ENCODE peak calls at places on chromosomes 12 and 14, in nine cellular contexts. I, B, P, W, A, O, Z, C and T are unnamed samples.

GRCh38 chr12:116152268-116152667 is 125.2 kb downstream of the MED13L start:
- DNase-seq in I (no peak), B (peak), C (no peak), O (no peak), Z (no peak), P (no peak), W (no peak), A (peak), T (no peak)

GRCh38 chr14:100400115-100400514 is 77.0 kb downstream of the SLC25A47 start:
- DNase-seq in P (no peak), C (no peak), A (no peak), Z (no peak), B (no peak), O (no peak), I (peak), W (peak), T (no peak)

GRCh38 chr12:42090899-42091298 is 53.8 kb downstream of the GXYLT1 start:
- DNase-seq in O (no peak), P (no peak), B (peak), A (peak), W (no peak), Z (no peak), C (no peak), I (no peak), T (no peak)

GRCh38 chr12:13962699-13963098 is 18.7 kb downstream of the GRIN2B start:
- DNase-seq in P (no peak), Z (peak), B (peak), C (no peak), O (no peak), A (no peak), W (no peak), I (no peak), T (no peak)

GRCh38 chr12:123937707-123938600 is 34.7 kb downstream of the CCDC92 start:
- DNase-seq in O (no peak), C (no peak), W (no peak), P (peak), I (no peak), Z (no peak), B (no peak), A (no peak), T (no peak)

GRCh38 chr12:132322206-132323132 is 6.9 kb downstream of the GALNT9 start:
- DNase-seq in B (no peak), A (no peak), O (no peak), Z (no peak), P (no peak), W (no peak), I (peak), C (peak), T (no peak)

GRCh38 chr14:100383727-100384158 is 60.6 kb downstream of the SLC25A47 start:
- DNase-seq in Z (peak), P (peak), C (no peak), B (peak), O (peak), A (no peak), I (peak), W (peak), T (peak)

GRCh38 chr12:67710582-67710981 is 62.0 kb downstream of the DYRK2 start:
- DNase-seq in I (peak), A (no peak), Z (peak), P (no peak), C (no peak), W (peak), O (peak), B (peak), T (no peak)

GRCh38 chr12:1670815-1671268 is 20.0 kb upstream of the ADIPOR2 start:
- DNase-seq in A (no peak), W (no peak), O (no peak), Z (no peak), I (no peak), C (no peak), P (no peak), B (no peak), T (peak)

GRCh38 chr12:95553202-95553943 is 2.1 kb upstream of the USP44 start:
- DNase-seq in I (no peak), C (no peak), Z (no peak), A (no peak), O (no peak), W (no peak), B (no peak), P (no peak), T (no peak)

GRCh38 chr14:103520269-103520656 is 2.4 kb downstream of the CKB start:
- DNase-seq in C (peak), O (no peak), B (no peak), Z (no peak), I (peak), A (no peak), W (no peak), P (no peak), T (peak)
- H3K4me3 ChIP-seq in C (no peak), O (peak), B (no peak), Z (no peak), I (peak), A (no peak), W (peak), P (no peak), T (no peak)

GRCh38 chr12:31570880-31571279 is 20.1 kb downstream of the DENND5B start:
- DNase-seq in I (no peak), Z (no peak), W (no peak), P (no peak), O (no peak), B (no peak), C (no peak), A (no peak), T (no peak)
- H3K4me3 ChIP-seq in I (no peak), Z (no peak), W (no peak), P (no peak), O (no peak), B (no peak), C (no peak), A (peak), T (no peak)

GRCh38 chr14:61670576-61670975 is 24.7 kb upstream of the HIF1A start:
- DNase-seq in O (no peak), B (no peak), W (no peak), I (no peak), A (no peak), C (no peak), Z (no peak), P (no peak), T (no peak)
- H3K4me3 ChIP-seq in O (no peak), B (no peak), W (no peak), I (no peak), A (no peak), C (no peak), Z (no peak), P (no peak), T (no peak)

GRCh38 chr14:104871145-104871655 is 6.1 kb downstream of the CEP170B start:
- DNase-seq in I (no peak), A (no peak), B (no peak), O (no peak), C (no peak), W (no peak), Z (no peak), P (no peak), T (no peak)

GRCh38 chr14:104870368-104871144 is 5.5 kb downstream of the CEP170B start:
- DNase-seq in I (peak), O (no peak), P (peak), C (no peak), Z (peak), A (no peak), B (peak), W (peak), T (no peak)

GRCh38 chr14:104873380-104874055 is 8.4 kb downstream of the CEP170B start:
- DNase-seq in C (no peak), I (peak), O (no peak), A (no peak), P (no peak), Z (no peak), W (no peak), B (peak), T (no peak)

GRCh38 chr14:104872469-104873341 is 7.6 kb downstream of the CEP170B start:
- DNase-seq in C (no peak), I (peak), P (no peak), B (peak), Z (no peak), A (no peak), W (peak), O (peak), T (no peak)

DNA sequence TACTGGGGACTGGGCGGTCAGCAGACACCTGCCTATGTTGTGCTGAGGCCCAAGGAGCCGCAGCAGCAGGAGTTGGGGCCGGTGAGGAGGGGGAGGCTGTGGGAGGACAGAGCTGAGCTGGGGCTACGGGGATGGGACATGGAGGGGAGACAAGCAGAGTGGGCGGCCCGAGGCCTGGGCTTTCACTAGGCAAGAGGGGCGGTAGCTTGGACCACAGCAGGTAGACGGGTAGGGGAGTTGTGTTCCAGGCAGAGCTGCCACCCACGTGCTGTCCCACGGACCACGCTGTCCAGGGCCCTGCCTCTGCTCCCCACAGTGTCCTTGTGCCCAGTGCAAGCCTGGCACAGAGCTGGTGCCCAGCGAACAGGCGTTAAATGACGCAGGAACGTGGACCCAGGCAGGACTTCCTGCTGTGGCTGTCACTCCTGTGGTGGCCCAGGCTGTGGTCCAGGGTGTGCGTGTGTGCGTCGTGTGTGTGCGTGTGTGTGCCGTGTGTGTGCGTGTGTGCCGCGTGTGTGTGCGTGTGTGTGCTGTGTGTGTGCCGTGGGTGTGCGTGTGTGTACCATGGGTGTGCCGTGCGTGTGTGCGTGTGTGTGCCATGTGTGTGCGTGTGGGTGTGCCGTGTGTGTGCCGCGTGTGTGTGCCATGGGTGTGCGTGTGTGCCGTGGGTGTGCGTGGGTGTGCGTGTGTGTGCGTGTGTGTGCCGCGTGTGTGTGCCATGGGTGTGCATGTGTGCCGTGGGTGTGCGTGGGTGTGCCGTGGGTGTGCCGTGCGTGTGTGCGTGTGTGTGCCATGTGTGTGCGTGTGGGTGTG is 6.8 kb downstream of the CEP170B start:
- DNase-seq in A (no peak), I (no peak), Z (no peak), O (peak), P (no peak), W (no peak), C (no peak), B (peak), T (no peak)
- H3K4me3 ChIP-seq in A (no peak), I (no peak), Z (no peak), O (no peak), P (no peak), W (no peak), C (no peak), B (no peak), T (no peak)

GRCh38 chr14:63725786-63726185 is 2.1 kb downstream of the SGPP1 start:
- DNase-seq in A (no peak), B (peak), W (no peak), Z (no peak), I (no peak), O (no peak), P (no peak), C (no peak), T (no peak)
- H3K4me3 ChIP-seq in A (peak), B (peak), W (peak), Z (peak), I (no peak), O (peak), P (peak), C (peak), T (no peak)

GRCh38 chr12:109716092-109716479 is 2.5 kb downstream of the FAM222A start:
- DNase-seq in W (no peak), I (no peak), B (no peak), A (no peak), P (no peak), Z (no peak), O (no peak), C (no peak), T (no peak)
- H3K4me3 ChIP-seq in W (no peak), I (no peak), B (no peak), A (no peak), P (no peak), Z (no peak), O (no peak), C (no peak), T (no peak)

GRCh38 chr12:27334721-27335082 is 2.1 kb downstream of the BMAL2 start:
- DNase-seq in O (no peak), Z (no peak), C (no peak), B (no peak), A (no peak), I (no peak), P (no peak), W (no peak), T (no peak)

GRCh38 chr12:27333311-27334009 is 824 bp downstream of the BMAL2 start:
- DNase-seq in O (no peak), B (peak), I (peak), W (peak), Z (no peak), C (no peak), A (no peak), P (peak), T (no peak)

GRCh38 chr12:27332407-27333310 is at the start of gene BMAL2:
- DNase-seq in P (no peak), O (peak), B (peak), A (no peak), I (peak), C (no peak), W (peak), Z (peak), T (no peak)

GRCh38 chr12:27335364-27336145 is 2.9 kb downstream of the BMAL2 start:
- DNase-seq in Z (no peak), B (peak), P (no peak), O (no peak), W (no peak), C (no peak), A (no peak), I (no peak), T (no peak)

DNA sequence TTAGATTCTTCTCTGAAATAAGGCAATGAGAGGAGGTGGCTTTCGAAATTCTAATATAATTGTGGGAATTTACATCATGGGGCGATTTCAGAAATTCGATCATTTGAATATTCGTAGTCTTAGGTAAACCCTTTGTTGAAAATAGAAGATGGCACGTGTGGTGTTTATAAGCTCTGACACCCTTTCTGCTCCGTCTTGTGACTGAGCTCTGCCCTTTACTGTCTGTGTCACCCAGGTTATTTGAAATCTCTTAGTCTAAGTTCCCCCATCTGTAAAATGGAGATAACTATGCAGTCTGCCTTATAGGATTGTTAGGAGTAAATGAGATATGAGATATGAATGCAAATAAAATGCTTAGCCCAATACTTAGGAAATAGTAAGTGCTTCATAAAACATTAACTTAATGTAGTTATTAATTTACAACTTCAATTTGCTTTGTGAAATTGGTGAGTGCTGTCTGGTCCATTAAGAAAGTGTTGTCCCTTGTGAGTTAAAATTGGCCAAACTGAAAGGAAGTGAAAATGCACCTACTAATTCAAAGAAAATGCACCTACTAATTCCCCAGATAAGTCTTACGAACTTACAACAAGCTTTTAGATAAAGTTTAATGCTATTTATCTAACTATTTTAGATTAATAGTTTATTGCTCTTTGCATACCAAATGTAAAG is 1.6 kb downstream of the BMAL2 start:
- DNase-seq in P (no peak), O (no peak), Z (no peak), B (peak), W (no peak), I (no peak), C (no peak), A (no peak), T (no peak)
- H3K4me3 ChIP-seq in P (no peak), O (peak), Z (peak), B (peak), W (peak), I (no peak), C (peak), A (peak), T (no peak)